ENCODE peak calls at places on chromosomes 13 and 19, in six cellular contexts. One of them, this sample, is unnamed.
A peak's percentile ranks its signal among the peaks of the same experiment; 100 is the strongest.

GRCh38 chr19:5285311-5285710 is 55.3 kb downstream of the PTPRS start:
- DNase-seq in GM13976: no peak
- DNase-seq in cardiac muscle cell: no peak
- DNase-seq in astrocyte of the cerebellum: no peak
- DNase-seq in ascending aorta: no peak
- DNase-seq in activated CD8-positive, alpha-beta T cell treated with anti-CD3 and anti-CD28 coated beads for 36 hours: no peak
- DNase-seq in this sample: no peak

GRCh38 chr13:49185264-49185663 is 34.9 kb upstream of the MLNR start:
- DNase-seq in cardiac muscle cell: no peak
- DNase-seq in activated CD8-positive, alpha-beta T cell treated with anti-CD3 and anti-CD28 coated beads for 36 hours: no peak
- DNase-seq in ascending aorta: no peak
- DNase-seq in GM13976: no peak
- DNase-seq in astrocyte of the cerebellum: no peak
- DNase-seq in this sample: no peak

GRCh38 chr19:13100871-13101589 is 1.6 kb downstream of the LYL1 start:
- DNase-seq in cardiac muscle cell: no peak
- DNase-seq in activated CD8-positive, alpha-beta T cell treated with anti-CD3 and anti-CD28 coated beads for 36 hours: no peak
- DNase-seq in astrocyte of the cerebellum: no peak
- DNase-seq in GM13976: no peak
- DNase-seq in ascending aorta: no peak
- DNase-seq in this sample: no peak

GRCh38 chr19:46349311-46349993 is 2.6 kb downstream of the PPP5C start:
- DNase-seq in cardiac muscle cell: peak; percentile 28
- DNase-seq in GM13976: no peak
- DNase-seq in ascending aorta: no peak
- DNase-seq in astrocyte of the cerebellum: no peak
- DNase-seq in activated CD8-positive, alpha-beta T cell treated with anti-CD3 and anti-CD28 coated beads for 36 hours: no peak
- DNase-seq in this sample: peak; percentile 52

GRCh38 chr19:39846678-39847486 is 703 bp upstream of the FBL start:
- DNase-seq in ascending aorta: no peak
- DNase-seq in cardiac muscle cell: peak; percentile 31
- DNase-seq in activated CD8-positive, alpha-beta T cell treated with anti-CD3 and anti-CD28 coated beads for 36 hours: no peak
- DNase-seq in GM13976: no peak
- DNase-seq in astrocyte of the cerebellum: no peak
- DNase-seq in this sample: no peak

GRCh38 chr13:40139896-40140520 is 484.5 kb downstream of the COG6 start:
- DNase-seq in GM13976: no peak
- DNase-seq in activated CD8-positive, alpha-beta T cell treated with anti-CD3 and anti-CD28 coated beads for 36 hours: no peak
- DNase-seq in ascending aorta: no peak
- DNase-seq in cardiac muscle cell: no peak
- DNase-seq in astrocyte of the cerebellum: no peak
- DNase-seq in this sample: no peak

GRCh38 chr19:46639356-46640061 is 3.5 kb upstream of the GNG8 start:
- DNase-seq in activated CD8-positive, alpha-beta T cell treated with anti-CD3 and anti-CD28 coated beads for 36 hours: peak; percentile 75
- DNase-seq in cardiac muscle cell: peak; percentile 91
- DNase-seq in astrocyte of the cerebellum: no peak
- DNase-seq in GM13976: peak; percentile 58
- DNase-seq in ascending aorta: peak; percentile 38
- DNase-seq in this sample: peak; percentile 77

GRCh38 chr13:21009036-21009435 is 52.4 kb downstream of the LATS2 start:
- DNase-seq in GM13976: no peak
- DNase-seq in ascending aorta: no peak
- DNase-seq in cardiac muscle cell: no peak
- DNase-seq in astrocyte of the cerebellum: no peak
- DNase-seq in activated CD8-positive, alpha-beta T cell treated with anti-CD3 and anti-CD28 coated beads for 36 hours: no peak
- DNase-seq in this sample: no peak

GRCh38 chr19:35710784-35711723 is 6.7 kb downstream of the ZBTB32 start:
- DNase-seq in GM13976: peak; percentile 70
- DNase-seq in astrocyte of the cerebellum: no peak
- DNase-seq in cardiac muscle cell: no peak
- DNase-seq in activated CD8-positive, alpha-beta T cell treated with anti-CD3 and anti-CD28 coated beads for 36 hours: peak; percentile 95
- DNase-seq in ascending aorta: no peak
- DNase-seq in this sample: no peak

GRCh38 chr19:57436392-57436791 is 1.3 kb downstream of the ZNF749 start:
- DNase-seq in GM13976: no peak
- DNase-seq in cardiac muscle cell: no peak
- DNase-seq in astrocyte of the cerebellum: no peak
- DNase-seq in activated CD8-positive, alpha-beta T cell treated with anti-CD3 and anti-CD28 coated beads for 36 hours: no peak
- DNase-seq in ascending aorta: no peak
- DNase-seq in this sample: no peak

GRCh38 chr13:48118025-48118424 is 23.1 kb upstream of the MED4 start:
- DNase-seq in cardiac muscle cell: no peak
- DNase-seq in astrocyte of the cerebellum: no peak
- DNase-seq in ascending aorta: no peak
- DNase-seq in GM13976: no peak
- DNase-seq in activated CD8-positive, alpha-beta T cell treated with anti-CD3 and anti-CD28 coated beads for 36 hours: no peak
- DNase-seq in this sample: no peak

GRCh38 chr13:22596157-22596863 is 584.5 kb upstream of the SGCG start:
- DNase-seq in ascending aorta: no peak
- DNase-seq in astrocyte of the cerebellum: no peak
- DNase-seq in activated CD8-positive, alpha-beta T cell treated with anti-CD3 and anti-CD28 coated beads for 36 hours: no peak
- DNase-seq in GM13976: no peak
- DNase-seq in cardiac muscle cell: peak; percentile 53
- DNase-seq in this sample: no peak

GRCh38 chr13:66896933-66897332 is 333.2 kb downstream of the PCDH9 start:
- DNase-seq in ascending aorta: no peak
- DNase-seq in GM13976: no peak
- DNase-seq in cardiac muscle cell: no peak
- DNase-seq in activated CD8-positive, alpha-beta T cell treated with anti-CD3 and anti-CD28 coated beads for 36 hours: no peak
- DNase-seq in astrocyte of the cerebellum: no peak
- DNase-seq in this sample: no peak

GRCh38 chr19:34269081-34269480 is 14.7 kb downstream of the GARRE1 start:
- DNase-seq in cardiac muscle cell: no peak
- DNase-seq in activated CD8-positive, alpha-beta T cell treated with anti-CD3 and anti-CD28 coated beads for 36 hours: no peak
- DNase-seq in ascending aorta: no peak
- DNase-seq in astrocyte of the cerebellum: no peak
- DNase-seq in GM13976: no peak
- DNase-seq in this sample: no peak

GRCh38 chr13:43359536-43359935 is 336.1 kb downstream of the DNAJC15 start:
- DNase-seq in GM13976: no peak
- DNase-seq in activated CD8-positive, alpha-beta T cell treated with anti-CD3 and anti-CD28 coated beads for 36 hours: no peak
- DNase-seq in astrocyte of the cerebellum: no peak
- DNase-seq in cardiac muscle cell: no peak
- DNase-seq in ascending aorta: no peak
- DNase-seq in this sample: no peak

GRCh38 chr13:48068952-48069351 is 26.0 kb downstream of the MED4 start:
- DNase-seq in activated CD8-positive, alpha-beta T cell treated with anti-CD3 and anti-CD28 coated beads for 36 hours: no peak
- DNase-seq in cardiac muscle cell: no peak
- DNase-seq in GM13976: no peak
- DNase-seq in astrocyte of the cerebellum: no peak
- DNase-seq in ascending aorta: no peak
- DNase-seq in this sample: no peak

GRCh38 chr13:109517516-109517915 is 268.9 kb downstream of the IRS2 start:
- DNase-seq in astrocyte of the cerebellum: no peak
- DNase-seq in cardiac muscle cell: no peak
- DNase-seq in activated CD8-positive, alpha-beta T cell treated with anti-CD3 and anti-CD28 coated beads for 36 hours: no peak
- DNase-seq in GM13976: no peak
- DNase-seq in ascending aorta: no peak
- DNase-seq in this sample: no peak

GRCh38 chr13:86447479-86447878 is 648.3 kb upstream of the SLITRK6 start:
- DNase-seq in activated CD8-positive, alpha-beta T cell treated with anti-CD3 and anti-CD28 coated beads for 36 hours: no peak
- DNase-seq in cardiac muscle cell: no peak
- DNase-seq in astrocyte of the cerebellum: no peak
- DNase-seq in ascending aorta: no peak
- DNase-seq in GM13976: no peak
- DNase-seq in this sample: no peak

GRCh38 chr19:7748756-7749155 is 1.4 kb upstream of the CD209 start:
- DNase-seq in activated CD8-positive, alpha-beta T cell treated with anti-CD3 and anti-CD28 coated beads for 36 hours: peak; percentile 33
- DNase-seq in astrocyte of the cerebellum: no peak
- DNase-seq in cardiac muscle cell: no peak
- DNase-seq in ascending aorta: no peak
- DNase-seq in GM13976: no peak
- DNase-seq in this sample: no peak
- TF ChIP-seq CTCF in activated CD8-positive, alpha-beta T cell treated with anti-CD3 and anti-CD28 coated beads for 36 hours: no peak
- TF ChIP-seq CTCF in astrocyte of the cerebellum: no peak
- TF ChIP-seq CTCF in cardiac muscle cell: no peak
- TF ChIP-seq CTCF in ascending aorta: no peak
- TF ChIP-seq CTCF in GM13976: no peak
- TF ChIP-seq CTCF in this sample: peak; percentile 32

GRCh38 chr19:49590071-49590970 is 661 bp upstream of the PRR12 start:
- DNase-seq in GM13976: peak; percentile 96
- DNase-seq in ascending aorta: peak; percentile 87
- DNase-seq in activated CD8-positive, alpha-beta T cell treated with anti-CD3 and anti-CD28 coated beads for 36 hours: peak; percentile 99
- DNase-seq in astrocyte of the cerebellum: peak; percentile 87
- DNase-seq in cardiac muscle cell: peak; percentile 97
- DNase-seq in this sample: peak; percentile 98
- TF ChIP-seq CTCF in GM13976: no peak
- TF ChIP-seq CTCF in ascending aorta: peak; percentile 6
- TF ChIP-seq CTCF in activated CD8-positive, alpha-beta T cell treated with anti-CD3 and anti-CD28 coated beads for 36 hours: peak; percentile 25
- TF ChIP-seq CTCF in astrocyte of the cerebellum: no peak
- TF ChIP-seq CTCF in cardiac muscle cell: peak; percentile 6
- TF ChIP-seq CTCF in this sample: no peak

GRCh38 chr19:10505583-10506229 is 2.5 kb upstream of the KEAP1 start:
- DNase-seq in GM13976: peak; percentile 73
- DNase-seq in astrocyte of the cerebellum: peak; percentile 8
- DNase-seq in activated CD8-positive, alpha-beta T cell treated with anti-CD3 and anti-CD28 coated beads for 36 hours: peak; percentile 93
- DNase-seq in cardiac muscle cell: peak; percentile 76
- DNase-seq in ascending aorta: no peak
- DNase-seq in this sample: peak; percentile 88
- TF ChIP-seq CTCF in GM13976: peak; percentile 72
- TF ChIP-seq CTCF in astrocyte of the cerebellum: peak; percentile 75
- TF ChIP-seq CTCF in activated CD8-positive, alpha-beta T cell treated with anti-CD3 and anti-CD28 coated beads for 36 hours: peak; percentile 82
- TF ChIP-seq CTCF in cardiac muscle cell: peak; percentile 89
- TF ChIP-seq CTCF in ascending aorta: peak; percentile 88
- TF ChIP-seq CTCF in this sample: peak; percentile 87

GRCh38 chr13:94967183-94968039 is 255.1 kb upstream of the SOX21 start:
- DNase-seq in activated CD8-positive, alpha-beta T cell treated with anti-CD3 and anti-CD28 coated beads for 36 hours: peak; percentile 41
- DNase-seq in cardiac muscle cell: peak; percentile 56
- DNase-seq in astrocyte of the cerebellum: no peak
- DNase-seq in ascending aorta: no peak
- DNase-seq in GM13976: peak; percentile 56
- DNase-seq in this sample: no peak

GRCh38 chr13:94968757-94969086 is 256.4 kb upstream of the SOX21 start:
- DNase-seq in activated CD8-positive, alpha-beta T cell treated with anti-CD3 and anti-CD28 coated beads for 36 hours: no peak
- DNase-seq in ascending aorta: no peak
- DNase-seq in cardiac muscle cell: no peak
- DNase-seq in GM13976: no peak
- DNase-seq in astrocyte of the cerebellum: no peak
- DNase-seq in this sample: no peak

GRCh38 chr13:94966380-94966779 is 254.0 kb upstream of the SOX21 start:
- DNase-seq in cardiac muscle cell: no peak
- DNase-seq in astrocyte of the cerebellum: no peak
- DNase-seq in activated CD8-positive, alpha-beta T cell treated with anti-CD3 and anti-CD28 coated beads for 36 hours: no peak
- DNase-seq in GM13976: no peak
- DNase-seq in ascending aorta: no peak
- DNase-seq in this sample: no peak

GRCh38 chr13:94972262-94972661 is 259.9 kb upstream of the SOX21 start:
- DNase-seq in cardiac muscle cell: no peak
- DNase-seq in activated CD8-positive, alpha-beta T cell treated with anti-CD3 and anti-CD28 coated beads for 36 hours: no peak
- DNase-seq in GM13976: no peak
- DNase-seq in ascending aorta: no peak
- DNase-seq in astrocyte of the cerebellum: no peak
- DNase-seq in this sample: no peak

GRCh38 chr13:94968040-94968756 is 255.9 kb upstream of the SOX21 start:
- DNase-seq in astrocyte of the cerebellum: no peak
- DNase-seq in ascending aorta: no peak
- DNase-seq in GM13976: peak; percentile 34
- DNase-seq in cardiac muscle cell: peak; percentile 71
- DNase-seq in activated CD8-positive, alpha-beta T cell treated with anti-CD3 and anti-CD28 coated beads for 36 hours: peak; percentile 12
- DNase-seq in this sample: no peak
- TF ChIP-seq CTCF in astrocyte of the cerebellum: peak; percentile 35
- TF ChIP-seq CTCF in ascending aorta: no peak
- TF ChIP-seq CTCF in GM13976: no peak
- TF ChIP-seq CTCF in cardiac muscle cell: no peak
- TF ChIP-seq CTCF in activated CD8-positive, alpha-beta T cell treated with anti-CD3 and anti-CD28 coated beads for 36 hours: no peak
- TF ChIP-seq CTCF in this sample: no peak

GRCh38 chr19:796692-797527 is at the start of gene PTBP1:
- DNase-seq in cardiac muscle cell: peak; percentile 100
- DNase-seq in astrocyte of the cerebellum: peak; percentile 100
- DNase-seq in activated CD8-positive, alpha-beta T cell treated with anti-CD3 and anti-CD28 coated beads for 36 hours: peak; percentile 100
- DNase-seq in GM13976: peak; percentile 99
- DNase-seq in ascending aorta: peak; percentile 100
- DNase-seq in this sample: peak; percentile 100
- TF ChIP-seq CTCF in cardiac muscle cell: peak; percentile 8
- TF ChIP-seq CTCF in astrocyte of the cerebellum: no peak
- TF ChIP-seq CTCF in activated CD8-positive, alpha-beta T cell treated with anti-CD3 and anti-CD28 coated beads for 36 hours: no peak
- TF ChIP-seq CTCF in GM13976: no peak
- TF ChIP-seq CTCF in ascending aorta: no peak
- TF ChIP-seq CTCF in this sample: peak; percentile 13

DNA sequence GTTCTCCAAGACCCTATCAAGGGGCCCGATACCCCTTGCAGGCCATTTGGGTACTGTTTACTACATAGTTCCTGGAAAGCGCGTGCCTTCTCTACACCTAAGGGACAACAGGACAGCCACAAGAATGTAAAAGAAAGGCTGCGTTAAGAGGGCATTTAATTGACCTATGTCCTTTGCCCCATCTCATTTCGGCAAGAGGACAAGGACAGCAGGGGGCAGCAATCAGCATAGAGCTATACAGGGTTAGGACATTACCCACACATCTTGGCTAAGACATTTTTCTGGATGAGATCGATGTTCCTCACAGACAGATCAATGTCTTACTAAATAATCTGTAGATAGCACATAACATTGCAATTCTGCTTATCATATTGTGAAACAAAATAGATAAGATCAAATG is 41.2 kb downstream of the FLT3 start:
- DNase-seq in cardiac muscle cell: peak; percentile 67
- DNase-seq in GM13976: no peak
- DNase-seq in ascending aorta: no peak
- DNase-seq in astrocyte of the cerebellum: no peak
- DNase-seq in activated CD8-positive, alpha-beta T cell treated with anti-CD3 and anti-CD28 coated beads for 36 hours: peak; percentile 75
- DNase-seq in this sample: no peak
- TF ChIP-seq CTCF in cardiac muscle cell: peak; percentile 53
- TF ChIP-seq CTCF in GM13976: no peak
- TF ChIP-seq CTCF in ascending aorta: no peak
- TF ChIP-seq CTCF in astrocyte of the cerebellum: peak; percentile 24
- TF ChIP-seq CTCF in activated CD8-positive, alpha-beta T cell treated with anti-CD3 and anti-CD28 coated beads for 36 hours: peak; percentile 36
- TF ChIP-seq CTCF in this sample: peak; percentile 31

DNA sequence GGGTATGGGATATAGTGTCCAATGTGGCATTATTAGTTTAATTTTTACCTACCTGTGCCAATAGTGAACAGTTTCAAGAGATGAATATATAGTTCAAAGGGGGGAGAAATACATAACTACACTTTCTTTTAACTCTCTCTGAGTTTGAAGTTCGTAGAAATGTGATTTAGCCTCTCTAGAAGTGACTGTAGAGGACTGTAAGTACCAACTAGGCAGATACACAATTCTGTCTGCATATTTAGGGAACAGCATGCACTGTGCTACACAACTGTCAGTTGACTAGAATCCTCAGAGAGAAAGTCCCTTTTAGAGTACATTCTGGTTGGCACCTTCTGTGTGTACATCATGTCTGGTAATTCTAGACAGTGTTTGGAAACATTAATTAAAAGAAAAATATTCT is 17.5 kb upstream of the ZNF90 start:
- DNase-seq in astrocyte of the cerebellum: no peak
- DNase-seq in cardiac muscle cell: no peak
- DNase-seq in GM13976: no peak
- DNase-seq in activated CD8-positive, alpha-beta T cell treated with anti-CD3 and anti-CD28 coated beads for 36 hours: no peak
- DNase-seq in ascending aorta: no peak
- DNase-seq in this sample: no peak
- TF ChIP-seq CTCF in astrocyte of the cerebellum: no peak
- TF ChIP-seq CTCF in cardiac muscle cell: no peak
- TF ChIP-seq CTCF in GM13976: no peak
- TF ChIP-seq CTCF in activated CD8-positive, alpha-beta T cell treated with anti-CD3 and anti-CD28 coated beads for 36 hours: no peak
- TF ChIP-seq CTCF in ascending aorta: no peak
- TF ChIP-seq CTCF in this sample: no peak